ENCODE peak calls at places on chromosomes 7 and 10, in seven cellular contexts. I is fibroblast of lung, H is glutamatergic neuron, L is NCI-H748 treated with DMSO at 0.1 percent for 48 hours, O is NCI-H187, T is GM23248, C is T-helper 1 cell. B is an unnamed sample.

GRCh38 chr10:77482072-77482471 is 155.5 kb downstream of the KCNMA1 start:
- DNase-seq in I (no peak), H (no peak), L (no peak), O (no peak), T (no peak), C (no peak), B (no peak)

GRCh38 chr10:88515235-88515634 is 67.9 kb downstream of the RNLS start:
- DNase-seq in I (no peak), H (no peak), L (no peak), O (no peak), T (peak; percentile 47), C (no peak), B (no peak)

GRCh38 chr10:59536151-59536550 is 173.5 kb downstream of the SLC16A9 start:
- DNase-seq in I (peak; percentile 95), H (no peak), L (peak; percentile 2), O (no peak), T (peak; percentile 89), C (no peak), B (no peak)

GRCh38 chr7:43890468-43890867 is 15.9 kb downstream of the URGCP start:
- DNase-seq in I (no peak), H (no peak), L (no peak), O (no peak), T (no peak), C (no peak), B (no peak)

GRCh38 chr10:104350146-104350635 is 3.4 kb upstream of the CFAP58 start:
- DNase-seq in I (peak; percentile 85), H (no peak), L (peak; percentile 51), O (no peak), T (peak; percentile 86), C (no peak), B (no peak)

GRCh38 chr7:27167170-27167505 is 1.8 kb upstream of the HOXA9 start:
- DNase-seq in I (no peak), H (peak; percentile 9), L (no peak), O (no peak), T (peak; percentile 73), C (no peak), B (peak; percentile 66)

GRCh38 chr7:1717903-1718676 is 48.0 kb downstream of the ELFN1 start:
- DNase-seq in I (no peak), H (no peak), L (no peak), O (no peak), T (no peak), C (no peak), B (no peak)

GRCh38 chr10:80275756-80276155 is 13.7 kb downstream of the MAT1A start:
- DNase-seq in I (no peak), H (no peak), L (no peak), O (no peak), T (no peak), C (no peak), B (no peak)

GRCh38 chr7:100949931-100950443 is 653 bp downstream of the MUC3A start:
- DNase-seq in I (no peak), H (peak; percentile 23), L (no peak), O (no peak), T (no peak), C (no peak), B (no peak)

GRCh38 chr10:70404906-70405824 is 1.2 kb downstream of the EIF4EBP2 start:
- DNase-seq in I (peak; percentile 99), H (no peak), L (no peak), O (no peak), T (peak; percentile 97), C (no peak), B (peak; percentile 88)

GRCh38 chr10:13990918-13991317 is 339.8 kb downstream of the FRMD4A start:
- DNase-seq in I (peak; percentile 67), H (no peak), L (no peak), O (no peak), T (peak; percentile 70), C (no peak), B (peak; percentile 78)

GRCh38 chr7:140230862-140231778 is 54.3 kb upstream of the KDM7A start:
- DNase-seq in I (no peak), H (peak; percentile 73), L (peak; percentile 87), O (no peak), T (peak; percentile 56), C (peak; percentile 25), B (peak; percentile 77)

GRCh38 chr10:1199345-1199673 is 143.1 kb downstream of the WDR37 start:
- DNase-seq in I (no peak), H (no peak), L (no peak), O (no peak), T (no peak), C (no peak), B (no peak)

GRCh38 chr7:44145969-44146897 is 5.1 kb upstream of the MYL7 start:
- DNase-seq in I (peak; percentile 41), H (peak; percentile 96), L (no peak), O (no peak), T (peak; percentile 71), C (peak; percentile 74), B (peak; percentile 90)

GRCh38 chr10:10294801-10295515 is 722.7 kb upstream of the CELF2 start:
- DNase-seq in I (no peak), H (peak; percentile 40), L (peak; percentile 16), O (no peak), T (no peak), C (no peak), B (peak; percentile 60)

GRCh38 chr7:2953099-2953498 is 90.6 kb downstream of the CARD11 start:
- DNase-seq in I (peak; percentile 4), H (no peak), L (no peak), O (no peak), T (no peak), C (no peak), B (no peak)

GRCh38 chr7:2037301-2037804 is 195.4 kb downstream of the MAD1L1 start:
- DNase-seq in I (no peak), H (no peak), L (no peak), O (no peak), T (no peak), C (no peak), B (peak; percentile 49)

GRCh38 chr7:26580666-26581065 is 283.7 kb downstream of the SKAP2 start:
- DNase-seq in I (no peak), H (no peak), L (no peak), O (no peak), T (no peak), C (no peak), B (no peak)

GRCh38 chr7:17991866-17992648 is 35.6 kb downstream of the PRPS1L1 start:
- DNase-seq in I (no peak), H (peak; percentile 22), L (no peak), O (no peak), T (peak; percentile 9), C (no peak), B (no peak)